ENCODE peak calls at places on chromosomes 2 and 18, in eight cellular contexts. T, L, P, V, W, D, E and H are unnamed samples.
A peak's percentile ranks its signal among the peaks of the same experiment; 100 is the strongest.

GRCh38 chr2:133821107-133821760 is 253.0 kb upstream of the NCKAP5 start:
- DNase-seq in D (no peak), P (no peak), V (peak; percentile 91), E (no peak), T (peak; percentile 72), L (peak; percentile 39), W (no peak), H (peak; percentile 46)

GRCh38 chr18:23131693-23132319 is 3.5 kb upstream of the CABLES1 start:
- DNase-seq in D (peak; percentile 71), W (peak; percentile 75), P (peak; percentile 81), T (peak; percentile 85), E (peak; percentile 56), L (peak; percentile 76), V (peak; percentile 90), H (peak; percentile 59)

GRCh38 chr18:58670561-58671121 is 624 bp upstream of the MALT1 start:
- DNase-seq in E (no peak), D (no peak), W (no peak), L (no peak), V (no peak), P (peak; percentile 11), T (peak; percentile 37), H (no peak)

GRCh38 chr2:70620020-70620419 is 66.4 kb upstream of the TGFA start:
- DNase-seq in V (no peak), L (no peak), T (no peak), D (no peak), W (no peak), P (no peak), E (no peak), H (no peak)

GRCh38 chr2:29281585-29281984 is 166.4 kb downstream of the CLIP4 start:
- DNase-seq in W (no peak), T (peak; percentile 15), L (peak; percentile 70), V (peak; percentile 31), D (peak; percentile 33), P (peak; percentile 51), E (no peak), H (no peak)

GRCh38 chr2:81551040-81551634 is 1246.6 kb upstream of the LRRTM1 start:
- DNase-seq in L (no peak), P (no peak), D (no peak), W (no peak), T (no peak), V (no peak), E (no peak), H (no peak)

GRCh38 chr2:26516781-26517180 is 38.9 kb upstream of the OTOF start:
- DNase-seq in W (no peak), L (no peak), V (no peak), D (no peak), P (no peak), E (no peak), T (no peak), H (no peak)

GRCh38 chr2:46202987-46203386 is 94.2 kb upstream of the EPAS1 start:
- DNase-seq in E (no peak), P (no peak), V (no peak), W (no peak), D (no peak), T (no peak), L (no peak), H (no peak)

GRCh38 chr2:240787521-240788472 is 32.2 kb downstream of the KIF1A start:
- DNase-seq in D (no peak), W (no peak), P (no peak), L (no peak), E (no peak), V (no peak), T (no peak), H (no peak)

GRCh38 chr2:231709981-231710750 is 1.8 kb downstream of the PTMA start:
- DNase-seq in D (peak; percentile 91), L (no peak), E (no peak), T (peak; percentile 76), W (peak; percentile 78), P (peak; percentile 93), V (peak; percentile 95), H (peak; percentile 29)

GRCh38 chr2:181876614-181877063 is 14.9 kb upstream of the ITPRID2 start:
- DNase-seq in E (no peak), T (peak; percentile 84), V (peak; percentile 84), P (peak; percentile 67), W (no peak), D (no peak), L (no peak), H (peak; percentile 54)

GRCh38 chr2:149562304-149562703 is 25.3 kb downstream of the MMADHC start:
- DNase-seq in D (no peak), V (peak; percentile 38), W (peak; percentile 47), L (no peak), T (peak; percentile 53), E (no peak), P (peak; percentile 34), H (no peak)

GRCh38 chr2:126811101-126811500 is 87.6 kb upstream of the TEX51 start:
- DNase-seq in L (no peak), T (no peak), V (no peak), E (no peak), D (no peak), P (no peak), W (no peak), H (no peak)

GRCh38 chr2:7094113-7094760 is 177.0 kb downstream of the RNF144A start:
- DNase-seq in W (no peak), V (no peak), T (no peak), L (peak; percentile 8), P (peak; percentile 16), E (no peak), D (no peak), H (no peak)

GRCh38 chr2:189210250-189211075 is 30.9 kb upstream of the COL5A2 start:
- DNase-seq in D (no peak), E (peak; percentile 93), V (peak; percentile 94), T (peak; percentile 98), W (no peak), L (peak; percentile 97), P (peak; percentile 62), H (peak; percentile 88)

GRCh38 chr18:944440-944839 is 39.8 kb downstream of the ADCYAP1 start:
- DNase-seq in V (peak; percentile 1), T (peak; percentile 77), P (no peak), D (no peak), W (no peak), E (no peak), L (peak; percentile 95), H (no peak)

GRCh38 chr2:71223767-71224333 is 3.1 kb downstream of the PAIP2B start:
- DNase-seq in W (peak; percentile 52), E (no peak), V (peak; percentile 58), P (peak; percentile 71), T (peak; percentile 46), D (peak; percentile 78), L (no peak), H (no peak)

GRCh38 chr2:239271471-239272255 is 129.2 kb downstream of the HDAC4 start:
- DNase-seq in L (no peak), E (no peak), D (peak; percentile 34), T (peak; percentile 64), V (peak; percentile 71), W (no peak), P (no peak), H (no peak)

GRCh38 chr18:72995558-72995957 is 127.8 kb upstream of the NETO1 start:
- DNase-seq in W (no peak), E (no peak), P (no peak), V (no peak), D (no peak), T (no peak), L (no peak), H (no peak)

GRCh38 chr2:216829533-216829932 is 30.3 kb downstream of the TNP1 start:
- DNase-seq in L (peak; percentile 28), V (peak; percentile 45), W (no peak), E (no peak), D (no peak), P (peak; percentile 68), T (peak; percentile 47), H (no peak)

GRCh38 chr2:221649045-221649444 is 76.9 kb upstream of the EPHA4 start:
- DNase-seq in T (peak; percentile 12), V (peak; percentile 15), L (peak; percentile 73), P (peak; percentile 11), E (no peak), D (no peak), W (no peak), H (no peak)

GRCh38 chr18:50232419-50232818 is 33.9 kb downstream of the CFAP53 start:
- DNase-seq in L (no peak), P (no peak), V (no peak), E (no peak), T (no peak), W (no peak), D (peak; percentile 66), H (no peak)

GRCh38 chr2:20620271-20620681 is 30.6 kb downstream of the HS1BP3 start:
- DNase-seq in E (no peak), D (peak; percentile 40), W (no peak), L (no peak), T (no peak), V (no peak), P (no peak), H (no peak)

GRCh38 chr2:197571622-197572271 is 55.9 kb downstream of the MOB4 start:
- DNase-seq in T (peak; percentile 68), D (peak; percentile 79), P (no peak), L (no peak), W (peak; percentile 37), V (peak; percentile 77), E (peak; percentile 33), H (no peak)

GRCh38 chr2:156191547-156191946 is 141.0 kb downstream of the NR4A2 start:
- DNase-seq in W (no peak), T (peak; percentile 34), P (no peak), V (no peak), D (no peak), E (no peak), L (no peak), H (no peak)

GRCh38 chr18:24488824-24489493 is 28.5 kb downstream of the HRH4 start:
- DNase-seq in L (peak; percentile 20), V (peak; percentile 61), D (no peak), T (peak; percentile 40), P (peak; percentile 62), W (peak; percentile 13), E (no peak), H (no peak)

GRCh38 chr2:205407984-205408383 is 274.3 kb upstream of the NRP2 start:
- DNase-seq in T (peak; percentile 75), P (no peak), W (no peak), V (peak; percentile 89), L (peak; percentile 58), D (no peak), E (peak; percentile 75), H (peak; percentile 84)

GRCh38 chr2:227043981-227044380 is 120.0 kb downstream of the COL4A4 start:
- DNase-seq in W (no peak), V (peak; percentile 11), L (no peak), T (peak; percentile 5), D (no peak), P (no peak), E (no peak), H (no peak)

GRCh38 chr2:150234787-150235512 is 252.5 kb downstream of the RND3 start:
- DNase-seq in D (no peak), L (peak; percentile 77), T (peak; percentile 95), E (peak; percentile 84), P (no peak), V (peak; percentile 95), W (no peak), H (peak; percentile 88)

GRCh38 chr2:118535818-118536212 is 311.6 kb downstream of the EN1 start:
- DNase-seq in V (no peak), P (no peak), T (no peak), E (no peak), D (no peak), W (no peak), L (no peak), H (no peak)

GRCh38 chr2:237124820-237125219 is 39.1 kb downstream of the COPS8 start:
- DNase-seq in P (no peak), E (no peak), T (no peak), W (no peak), D (no peak), L (no peak), V (no peak), H (no peak)

GRCh38 chr2:3468296-3468988 is 50.9 kb downstream of the ADI1 start:
- DNase-seq in E (no peak), V (no peak), P (no peak), W (no peak), D (no peak), T (no peak), L (no peak), H (no peak)

GRCh38 chr2:128545829-128546228 is 227.2 kb upstream of the HS6ST1 start:
- DNase-seq in L (no peak), W (no peak), D (no peak), V (no peak), E (no peak), P (no peak), T (no peak), H (no peak)